ENCODE peak calls at places on chromosome 9, in eight cellular contexts. P is body of pancreas; I is activated gamma-delta T cell treated with anti-CD3 and anti-CD28 coated beads, Interleukin-2, amount 50 U/mL, for 16 hours; R is activated T-helper 1 cell treated with anti-CD3 and anti-CD28 coated beads, Interleukin-2, amount 50 U/mL, for 16 hours; Z is adipocyte; B is CD4-positive, CD25-positive, alpha-beta regulatory T cell; A is T1000; L is GM13976. Y is an unnamed sample.

GRCh38 chr9:126844085-126844484 is 16.4 kb upstream of the ZBTB34 start:
- DNase-seq in B (no peak), P (no peak), R (no peak), L (no peak), A (peak), I (no peak), Z (peak), Y (no peak)

GRCh38 chr9:34545497-34545896 is 22.7 kb upstream of the ENHO start:
- DNase-seq in Z (no peak), I (no peak), A (no peak), B (no peak), L (no peak), R (no peak), P (no peak), Y (no peak)

GRCh38 chr9:126123927-126124326 is 202.7 kb upstream of the MVB12B start:
- DNase-seq in A (no peak), R (no peak), P (no peak), B (no peak), L (peak), I (no peak), Z (no peak), Y (no peak)

GRCh38 chr9:4045556-4045955 is 254.3 kb downstream of the GLIS3 start:
- DNase-seq in Z (no peak), P (no peak), L (no peak), A (no peak), I (no peak), B (no peak), R (no peak), Y (no peak)

GRCh38 chr9:8895498-8896224 is 1096.1 kb upstream of the DMAC1 start:
- DNase-seq in R (no peak), I (no peak), B (no peak), Z (peak), A (no peak), L (peak), P (no peak), Y (no peak)

GRCh38 chr9:133406480-133407307 is 11.1 kb downstream of the REXO4 start:
- DNase-seq in P (peak), L (peak), B (peak), Z (peak), R (peak), A (peak), I (peak), Y (peak)

GRCh38 chr9:129422843-129423700 is 197.8 kb downstream of the C9orf50 start:
- DNase-seq in R (no peak), I (no peak), Z (no peak), P (no peak), L (no peak), B (no peak), A (no peak), Y (no peak)

GRCh38 chr9:114169029-114169939 is 13.9 kb downstream of the COL27A1 start:
- DNase-seq in P (no peak), R (no peak), B (no peak), Z (peak), I (no peak), L (no peak), A (no peak), Y (peak)